ENCODE peak calls at places on chromosome 19, in four cellular contexts. S is CD8-positive, alpha-beta T cell; T is esophagus squamous epithelium; Z is A549. I is an unnamed sample.

GRCh38 chr19:35216833-35217707 is 11.5 kb downstream of the FAM187B start:
- DNase-seq in S (no peak), T (no peak), Z (no peak), I (no peak)

GRCh38 chr19:16293133-16294085 is 31.2 kb upstream of the KLF2 start:
- DNase-seq in S (no peak), T (no peak), Z (peak), I (no peak)

GRCh38 chr19:15234525-15235130 is 2.4 kb upstream of the EPHX3 start:
- DNase-seq in S (no peak), T (no peak), Z (no peak), I (no peak)

GRCh38 chr19:2207991-2208860 is 27.9 kb downstream of the PLEKHJ1 start:
- DNase-seq in S (no peak), T (no peak), Z (no peak), I (no peak)

GRCh38 chr19:53909471-53910169 is 542 bp downstream of the CACNG7 start:
- DNase-seq in S (no peak), T (no peak), Z (no peak), I (no peak)

GRCh38 chr19:50555447-50556235 is 12.6 kb downstream of the LRRC4B start:
- DNase-seq in S (no peak), T (no peak), Z (no peak), I (no peak)

GRCh38 chr19:42629191-42629590 is 34.5 kb upstream of the CEACAM8 start:
- DNase-seq in S (no peak), T (no peak), Z (no peak), I (no peak)

GRCh38 chr19:42472402-42473147 is 29.8 kb upstream of the CXCL17 start:
- DNase-seq in S (no peak), T (no peak), Z (no peak), I (no peak)

GRCh38 chr19:39154084-39154625 is 28.6 kb downstream of the PAK4 start:
- DNase-seq in S (no peak), T (no peak), Z (no peak), I (no peak)

GRCh38 chr19:38329651-38330050 is 6.0 kb upstream of the CATSPERG start:
- DNase-seq in S (no peak), T (no peak), Z (no peak), I (no peak)

GRCh38 chr19:35414442-35414841 is 33.6 kb upstream of the FFAR2 start:
- DNase-seq in S (no peak), T (no peak), Z (no peak), I (no peak)

GRCh38 chr19:572891-573825 is 762 bp downstream of the BSG start:
- DNase-seq in S (no peak), T (no peak), Z (no peak), I (peak)

GRCh38 chr19:47540748-47541147 is 25.9 kb upstream of the NAPA start:
- DNase-seq in S (no peak), T (no peak), Z (peak), I (no peak)

GRCh38 chr19:44988896-44989563 is 12.2 kb upstream of the RELB start:
- DNase-seq in S (peak), T (no peak), Z (peak), I (peak)

GRCh38 chr19:11261902-11262839 is at the start of gene DOCK6:
- DNase-seq in S (no peak), T (no peak), Z (no peak), I (peak)

GRCh38 chr19:13850910-13851753 is 25.8 kb upstream of the NANOS3 start:
- DNase-seq in S (no peak), T (no peak), Z (no peak), I (no peak)

GRCh38 chr19:30664358-30665058 is 292.3 kb downstream of the ZNF536 start:
- DNase-seq in S (no peak), T (no peak), Z (no peak), I (no peak)

GRCh38 chr19:12947702-12948596 is 2.3 kb downstream of the RAD23A start:
- DNase-seq in S (no peak), T (no peak), Z (no peak), I (no peak)

GRCh38 chr19:30406220-30406944 is 34.2 kb downstream of the ZNF536 start:
- DNase-seq in S (no peak), T (no peak), Z (peak), I (peak)

GRCh38 chr19:39127812-39128510 is 2.4 kb downstream of the PAK4 start:
- DNase-seq in S (no peak), T (no peak), Z (no peak), I (no peak)

GRCh38 chr19:1860133-1860775 is 3.1 kb downstream of the KLF16 start:
- DNase-seq in S (no peak), T (no peak), Z (no peak), I (peak)

DNA sequence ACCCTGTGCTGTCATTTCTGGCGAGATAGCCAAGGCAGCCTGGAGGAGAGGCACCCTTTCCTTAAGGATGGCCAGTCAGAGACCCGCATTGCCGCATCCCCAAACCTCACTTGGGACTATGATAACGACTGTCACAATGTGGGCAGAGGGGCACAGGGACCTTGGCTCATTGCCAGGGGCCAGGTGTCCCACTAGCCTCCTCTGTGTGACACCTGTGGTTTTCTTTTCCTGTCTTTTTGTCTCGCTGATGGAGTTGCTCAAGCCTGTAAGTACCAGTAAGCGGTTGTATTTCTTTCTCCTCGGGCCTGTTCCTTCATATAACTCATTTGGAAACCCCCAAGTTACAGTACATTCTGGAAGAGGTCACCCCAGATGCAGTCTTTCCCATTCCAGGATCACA is 59.5 kb downstream of the TDRD12 start:
- DNase-seq in S (no peak), T (no peak), Z (no peak), I (no peak)
- TF ChIP-seq CTCF in S (no peak), T (no peak), Z (no peak), I (no peak)

GRCh38 chr19:3672993-3673392 is 27.3 kb downstream of the PIP5K1C start:
- DNase-seq in S (no peak), T (no peak), Z (no peak), I (no peak)
- TF ChIP-seq CTCF in S (no peak), T (no peak), Z (no peak), I (no peak)

DNA sequence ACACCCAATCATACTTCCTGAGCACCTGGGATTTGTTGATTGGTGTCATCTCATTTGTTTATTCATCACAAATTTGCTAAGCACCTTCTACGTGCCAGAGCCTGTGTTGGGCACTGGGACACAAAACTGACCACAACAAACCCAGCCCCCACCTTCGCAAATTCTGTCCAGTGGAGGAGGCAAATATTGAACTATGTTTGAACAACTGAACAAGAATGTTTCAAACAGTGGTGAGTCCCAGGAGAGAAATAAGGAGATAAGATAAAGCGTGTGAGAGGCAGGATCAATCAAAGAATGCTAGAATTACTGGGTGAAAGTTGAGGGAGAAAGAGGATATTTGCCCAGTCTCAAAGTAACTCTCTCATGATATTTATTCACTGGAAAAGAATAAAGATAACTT is 8.7 kb downstream of the ZNRF4 start:
- DNase-seq in S (no peak), T (no peak), Z (no peak), I (no peak)
- TF ChIP-seq CTCF in S (no peak), T (no peak), Z (no peak), I (no peak)

DNA sequence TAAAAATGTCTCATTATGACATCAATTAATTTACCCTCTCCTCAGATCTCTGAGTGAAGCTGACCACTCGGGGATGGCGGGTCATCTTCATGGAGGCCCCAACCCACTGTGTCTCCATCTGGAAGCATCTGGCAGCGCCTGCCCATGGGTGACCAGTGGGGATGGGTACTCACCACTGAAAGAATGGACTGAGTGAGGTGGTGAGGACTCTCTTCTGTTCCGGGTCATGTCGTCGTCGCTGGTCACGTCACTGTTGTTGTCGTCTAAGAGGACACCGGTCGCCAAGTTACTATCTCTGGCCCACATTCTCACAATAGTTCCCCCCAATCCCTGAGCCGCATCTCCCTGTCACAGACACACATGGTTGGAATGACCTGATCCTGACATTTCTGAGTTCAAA is 17.1 kb downstream of the PEG3 start:
- DNase-seq in S (no peak), T (no peak), Z (no peak), I (no peak)
- TF ChIP-seq CTCF in S (no peak), T (no peak), Z (no peak), I (no peak)

I was measured in endothelial cell.